ENCODE peak calls at places on chromosomes 6 and 20, in six cellular contexts. U is tibial nerve, X is left ventricle myocardium inferior, C is psoas muscle, N is AG09309, I is foreskin fibroblast. T is an unnamed sample.

GRCh38 chr20:38435555-38435939 is 419 bp upstream of the SNHG17 start:
- DNase-seq in U (no peak), X (no peak), C (no peak), N (peak), I (no peak), T (no peak)

GRCh38 chr6:35049885-35050284 is 91.3 kb downstream of the TCP11 start:
- DNase-seq in U (peak), X (peak), C (no peak), N (peak), I (peak), T (peak)

GRCh38 chr20:49887251-49887827 is 28.0 kb downstream of the SPATA2 start:
- DNase-seq in U (no peak), X (no peak), C (no peak), N (no peak), I (peak), T (no peak)

GRCh38 chr6:90329397-90330077 is 32.9 kb upstream of the BACH2 start:
- DNase-seq in U (no peak), X (no peak), C (no peak), N (no peak), I (no peak), T (no peak)

GRCh38 chr6:112235956-112236355 is 18.4 kb downstream of the LAMA4 start:
- DNase-seq in U (no peak), X (no peak), C (no peak), N (no peak), I (peak), T (no peak)

GRCh38 chr6:168530653-168531071 is 89.7 kb downstream of the SMOC2 start:
- DNase-seq in U (no peak), X (no peak), C (no peak), N (no peak), I (no peak), T (no peak)

GRCh38 chr6:116217069-116217468 is 36.8 kb downstream of the TSPYL4 start:
- DNase-seq in U (no peak), X (no peak), C (no peak), N (no peak), I (no peak), T (no peak)

GRCh38 chr6:148760568-148761531 is 14.0 kb downstream of the UST start:
- DNase-seq in U (peak), X (peak), C (peak), N (peak), I (peak), T (peak)

GRCh38 chr6:154622618-154623336 is 110.4 kb upstream of the SCAF8 start:
- DNase-seq in U (no peak), X (no peak), C (no peak), N (no peak), I (no peak), T (no peak)

GRCh38 chr6:125807293-125807692 is 16.5 kb downstream of the NCOA7 start:
- DNase-seq in U (no peak), X (no peak), C (no peak), N (no peak), I (no peak), T (no peak)

GRCh38 chr6:113858067-113858604 is 991 bp downstream of the MARCKS start:
- DNase-seq in U (peak), X (peak), C (peak), N (no peak), I (peak), T (no peak)

GRCh38 chr6:45965787-45966186 is 49.9 kb downstream of the CLIC5 start:
- DNase-seq in U (no peak), X (no peak), C (no peak), N (no peak), I (no peak), T (no peak)

GRCh38 chr6:7050911-7051779 is 56.6 kb upstream of the RREB1 start:
- DNase-seq in U (no peak), X (peak), C (peak), N (peak), I (no peak), T (no peak)

GRCh38 chr6:28929887-28930620 is 6.3 kb upstream of the TRIM27 start:
- DNase-seq in U (no peak), X (no peak), C (no peak), N (no peak), I (no peak), T (no peak)

GRCh38 chr6:95408111-95408510 is 169.2 kb upstream of the MANEA start:
- DNase-seq in U (no peak), X (no peak), C (no peak), N (no peak), I (no peak), T (no peak)

GRCh38 chr20:12998046-12998445 is 10.7 kb upstream of the SPTLC3 start:
- DNase-seq in U (no peak), X (no peak), C (no peak), N (no peak), I (no peak), T (no peak)

GRCh38 chr20:36497856-36498255 is 43.5 kb upstream of the MYL9 start:
- DNase-seq in U (no peak), X (peak), C (no peak), N (no peak), I (no peak), T (no peak)

GRCh38 chr6:30752164-30752927 is 8.0 kb upstream of the IER3 start:
- DNase-seq in U (peak), X (peak), C (peak), N (peak), I (peak), T (peak)
- TF ChIP-seq CTCF in U (no peak), X (no peak), C (no peak), N (peak), I (no peak), T (peak)

GRCh38 chr6:4613795-4614194 is 162.4 kb upstream of the CDYL start:
- DNase-seq in U (no peak), X (no peak), C (no peak), N (no peak), I (no peak), T (no peak)

GRCh38 chr6:4613381-4613780 is 162.8 kb upstream of the CDYL start:
- DNase-seq in U (no peak), X (no peak), C (no peak), N (no peak), I (no peak), T (no peak)

GRCh38 chr6:4614637-4615036 is 161.6 kb upstream of the CDYL start:
- DNase-seq in U (no peak), X (no peak), C (no peak), N (no peak), I (no peak), T (no peak)

GRCh38 chr6:4611441-4612129 is 164.6 kb upstream of the CDYL start:
- DNase-seq in U (no peak), X (no peak), C (no peak), N (no peak), I (no peak), T (no peak)

GRCh38 chr6:4612636-4613171 is 163.5 kb upstream of the CDYL start:
- DNase-seq in U (no peak), X (no peak), C (peak), N (peak), I (no peak), T (no peak)
- TF ChIP-seq CTCF in U (no peak), X (no peak), C (no peak), N (no peak), I (no peak), T (no peak)

GRCh38 chr6:3825851-3826581 is 23.2 kb upstream of the FAM50B start:
- DNase-seq in U (peak), X (peak), C (peak), N (peak), I (peak), T (peak)

GRCh38 chr6:3822747-3823445 is 26.3 kb upstream of the FAM50B start:
- DNase-seq in U (no peak), X (no peak), C (no peak), N (no peak), I (no peak), T (no peak)

GRCh38 chr6:3829285-3829684 is 19.9 kb upstream of the FAM50B start:
- DNase-seq in U (no peak), X (no peak), C (no peak), N (no peak), I (no peak), T (no peak)

GRCh38 chr6:3823671-3824070 is 25.5 kb upstream of the FAM50B start:
- DNase-seq in U (no peak), X (no peak), C (no peak), N (no peak), I (no peak), T (no peak)

GRCh38 chr6:3825331-3825831 is 23.8 kb upstream of the FAM50B start:
- DNase-seq in U (no peak), X (peak), C (peak), N (no peak), I (no peak), T (no peak)
- TF ChIP-seq CTCF in U (peak), X (peak), C (peak), N (peak), I (peak), T (peak)

DNA sequence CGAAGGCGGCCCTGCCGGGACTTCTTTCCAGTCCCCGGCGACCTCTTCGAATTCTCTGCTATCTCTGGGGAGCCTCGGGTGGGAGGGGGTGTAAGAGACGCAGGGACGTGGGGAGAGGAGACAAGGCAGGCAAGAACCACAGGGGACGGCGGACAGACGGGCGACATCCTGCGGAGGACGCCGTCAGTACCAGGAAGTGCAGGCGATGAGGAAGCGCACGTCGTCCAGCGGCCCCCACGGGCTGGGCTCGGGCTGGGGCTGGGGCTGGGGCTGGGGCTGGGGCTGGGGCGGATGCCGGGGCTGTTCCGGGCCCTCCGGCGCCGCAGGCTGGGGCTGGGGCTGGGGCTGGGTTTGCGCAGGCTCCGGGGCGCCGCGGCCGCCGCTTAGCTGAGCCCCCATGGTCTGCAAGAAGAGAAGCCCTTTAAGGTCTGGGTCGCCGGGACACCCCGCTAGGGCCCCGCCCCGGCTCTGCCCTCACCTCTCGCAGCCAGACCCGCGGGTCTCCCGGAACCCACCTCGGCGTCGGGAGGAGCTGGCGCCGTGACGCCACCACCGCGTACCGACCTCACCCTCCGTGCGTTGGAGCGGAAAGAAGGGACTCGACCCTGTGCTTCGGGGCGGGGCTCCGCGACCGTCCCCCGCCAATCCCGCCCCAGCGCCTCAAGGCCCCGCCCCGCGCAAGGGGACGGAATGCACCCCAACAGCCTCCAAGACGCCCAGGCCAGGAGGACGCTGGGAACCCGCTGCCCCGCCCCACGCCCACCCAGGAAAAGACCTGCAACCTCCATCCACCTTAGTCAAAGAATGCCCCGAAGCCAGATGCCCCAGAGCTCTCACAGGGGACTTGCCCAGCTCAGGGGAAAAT is at the start of gene MMP24OS:
- DNase-seq in U (peak), X (peak), C (peak), N (peak), I (peak), T (peak)
- TF ChIP-seq CTCF in U (peak), X (peak), C (no peak), N (peak), I (no peak), T (peak)

GRCh38 chr6:130136803-130137202 is 85.9 kb downstream of the SAMD3 start:
- DNase-seq in U (no peak), X (no peak), C (no peak), N (no peak), I (no peak), T (no peak)

GRCh38 chr6:130132286-130132701 is 90.5 kb downstream of the SAMD3 start:
- DNase-seq in U (no peak), X (no peak), C (no peak), N (no peak), I (no peak), T (no peak)

GRCh38 chr6:130138116-130138908 is 84.4 kb downstream of the SAMD3 start:
- DNase-seq in U (no peak), X (no peak), C (no peak), N (no peak), I (no peak), T (no peak)

GRCh38 chr6:130138909-130139242 is 83.9 kb downstream of the SAMD3 start:
- DNase-seq in U (no peak), X (no peak), C (no peak), N (no peak), I (no peak), T (no peak)

DNA sequence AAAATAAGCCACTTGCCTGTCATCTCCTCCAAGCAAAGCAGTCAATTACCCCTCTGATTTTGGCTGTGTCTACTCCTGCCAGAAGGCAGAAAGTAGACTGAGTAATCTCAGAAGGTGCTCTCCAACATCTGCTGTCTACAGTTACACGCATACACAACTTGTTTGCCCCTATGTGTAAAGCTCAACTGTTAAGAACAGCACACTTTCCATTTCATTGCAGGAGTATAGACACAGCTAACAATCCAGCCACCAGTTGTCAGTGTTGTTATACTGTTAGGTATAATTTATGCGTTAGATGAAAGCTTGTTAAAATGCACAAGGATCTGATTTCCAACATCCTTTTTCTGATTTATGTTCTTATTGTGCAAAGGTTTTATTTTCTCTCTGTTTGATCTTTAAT is 88.2 kb downstream of the SAMD3 start:
- DNase-seq in U (no peak), X (no peak), C (no peak), N (no peak), I (no peak), T (no peak)
- TF ChIP-seq CTCF in U (no peak), X (no peak), C (no peak), N (no peak), I (no peak), T (no peak)

GRCh38 chr6:57221191-57221935 is 744 bp downstream of the RAB23 start:
- DNase-seq in U (peak), X (peak), C (peak), N (no peak), I (peak), T (no peak)

GRCh38 chr6:57220083-57220703 is 1.9 kb downstream of the RAB23 start:
- DNase-seq in U (no peak), X (no peak), C (no peak), N (no peak), I (no peak), T (no peak)

GRCh38 chr6:57217270-57217669 is 4.8 kb downstream of the RAB23 start:
- DNase-seq in U (no peak), X (no peak), C (no peak), N (no peak), I (no peak), T (no peak)

GRCh38 chr6:57215260-57215659 is 6.8 kb downstream of the RAB23 start:
- DNase-seq in U (no peak), X (no peak), C (no peak), N (no peak), I (no peak), T (no peak)

GRCh38 chr6:57216235-57217101 is 5.6 kb downstream of the RAB23 start:
- DNase-seq in U (no peak), X (no peak), C (no peak), N (no peak), I (no peak), T (no peak)
- TF ChIP-seq CTCF in U (no peak), X (peak), C (no peak), N (no peak), I (no peak), T (no peak)

GRCh38 chr20:14264869-14265268 is 72.5 kb downstream of the FLRT3 start:
- DNase-seq in U (no peak), X (no peak), C (no peak), N (peak), I (no peak), T (peak)
- TF ChIP-seq CTCF in U (no peak), X (peak), C (peak), N (peak), I (peak), T (peak)

DNA sequence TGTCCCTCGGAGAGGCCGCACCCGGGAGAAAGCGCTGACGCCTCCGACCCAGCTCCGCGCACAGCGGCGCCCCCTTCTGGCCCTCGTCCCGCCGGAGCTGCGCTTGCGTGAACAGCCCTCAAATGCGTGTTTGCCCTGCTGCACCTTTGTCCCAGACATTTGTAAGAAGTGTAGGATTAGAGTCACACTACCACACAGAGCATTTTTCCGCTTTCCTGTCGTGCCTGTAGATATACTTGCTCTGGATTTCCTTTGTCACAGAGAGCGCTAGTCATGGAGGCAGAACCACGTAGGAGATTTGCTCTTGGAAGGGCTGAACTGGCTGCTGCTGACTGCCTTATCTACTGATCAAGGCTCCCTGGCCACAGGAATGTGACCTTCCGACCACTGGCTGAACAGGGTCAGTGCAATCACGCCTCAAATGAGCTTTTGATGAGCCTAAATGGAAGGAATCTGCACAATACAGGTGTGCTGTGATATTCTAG is 62.3 kb downstream of the PAX1 start:
- DNase-seq in U (no peak), X (no peak), C (no peak), N (no peak), I (no peak), T (no peak)
- TF ChIP-seq CTCF in U (no peak), X (no peak), C (no peak), N (no peak), I (no peak), T (no peak)

DNA sequence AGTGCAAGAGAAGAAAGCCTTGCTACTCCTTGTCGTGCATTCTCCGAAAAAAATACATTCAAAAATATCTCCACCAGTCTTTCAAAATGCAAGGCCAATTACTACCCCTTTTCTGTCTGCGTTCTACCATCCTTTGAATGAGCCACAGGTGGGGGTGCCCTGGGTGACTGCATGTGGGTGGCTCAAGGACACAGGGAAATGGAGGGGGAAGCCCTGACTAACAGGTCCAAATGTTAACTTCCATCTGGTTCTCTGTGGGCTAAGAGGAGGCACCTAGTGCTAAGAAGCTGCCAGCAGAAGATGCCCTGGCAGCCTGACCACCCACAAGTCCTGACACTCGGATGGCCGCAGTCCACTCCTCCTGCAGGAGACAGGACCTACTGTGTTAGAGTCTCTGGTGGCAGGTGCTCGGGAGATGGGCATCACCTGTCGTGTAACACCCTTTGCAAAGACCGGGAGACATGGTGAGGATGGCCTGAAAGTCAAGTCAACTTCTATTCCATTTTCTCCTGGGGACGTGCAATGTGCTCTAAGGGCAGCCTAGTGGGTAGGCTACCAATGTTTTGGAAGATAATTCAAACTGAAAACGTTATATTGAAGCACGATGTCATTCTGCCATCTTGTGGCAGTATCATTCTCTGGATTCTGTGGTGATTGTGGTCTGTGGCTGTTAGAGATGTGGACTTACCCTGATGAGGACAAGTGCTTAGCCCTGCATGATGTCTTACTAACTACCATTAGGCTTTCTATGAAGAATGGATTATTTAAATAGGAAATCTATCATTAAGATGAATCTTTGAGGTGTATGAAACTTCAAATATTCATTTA is 27.4 kb upstream of the IGF2R start:
- DNase-seq in U (no peak), X (no peak), C (no peak), N (no peak), I (peak), T (no peak)
- TF ChIP-seq CTCF in U (peak), X (peak), C (peak), N (peak), I (peak), T (peak)

GRCh38 chr20:574297-574942 is 30.8 kb upstream of the CSNK2A1 start:
- DNase-seq in U (no peak), X (peak), C (peak), N (no peak), I (no peak), T (no peak)
- TF ChIP-seq CTCF in U (no peak), X (no peak), C (no peak), N (no peak), I (no peak), T (no peak)

T was measured in AG09319.